ENCODE peak calls at places on chromosome 4, in seven cellular contexts. S is DND-41; U is T-helper 2 cell; R is astrocyte of the spinal cord; C is CD8-positive, alpha-beta memory T cell; F is stimulated activated CD4-positive, alpha-beta T cell treated with anti-CD3 and anti-CD28 coated beads, TNF-alpha, amount 100 ng/mL, for 24 hours; Y is prostate gland. A is an unnamed sample.

GRCh38 chr4:22688236-22688635 is 4.5 kb upstream of the GBA3 start:
- DNase-seq in U (no peak), S (no peak), C (no peak), R (peak), Y (no peak), F (no peak), A (no peak)

GRCh38 chr4:169594560-169595195 is 17.7 kb downstream of the NEK1 start:
- DNase-seq in U (no peak), S (no peak), R (no peak), C (no peak), F (no peak), Y (no peak), A (no peak)

GRCh38 chr4:13910556-13910955 is 283.0 kb upstream of the BOD1L1 start:
- DNase-seq in U (no peak), S (no peak), C (no peak), R (no peak), F (no peak), Y (no peak), A (no peak)

GRCh38 chr4:36269116-36269515 is 12.3 kb upstream of the DTHD1 start:
- DNase-seq in R (no peak), F (no peak), C (peak), U (no peak), S (peak), Y (no peak), A (no peak)

GRCh38 chr4:55178226-55179005 is 53.0 kb upstream of the KDR start:
- DNase-seq in S (no peak), F (no peak), R (no peak), U (no peak), C (no peak), Y (no peak), A (no peak)

GRCh38 chr4:8041868-8042267 is 102.2 kb upstream of the AFAP1 start:
- DNase-seq in R (no peak), U (no peak), S (no peak), F (no peak), Y (no peak), C (no peak), A (no peak)

GRCh38 chr4:77959566-77960338 is 97.1 kb downstream of the MRPL1 start:
- DNase-seq in R (peak), U (no peak), F (no peak), C (peak), Y (peak), S (peak), A (no peak)

GRCh38 chr4:48403779-48404178 is 62.5 kb downstream of the SLAIN2 start:
- DNase-seq in R (no peak), U (no peak), S (no peak), C (no peak), Y (no peak), F (no peak), A (no peak)

GRCh38 chr4:66991521-66991920 is 553.8 kb downstream of the CENPC start:
- DNase-seq in S (no peak), F (no peak), R (peak), C (no peak), U (no peak), Y (no peak), A (no peak)

GRCh38 chr4:126995235-126995634 is 637.5 kb upstream of the INTU start:
- DNase-seq in R (no peak), C (no peak), S (no peak), Y (no peak), U (no peak), F (no peak), A (no peak)

GRCh38 chr4:27010334-27010940 is 149.8 kb downstream of the STIM2 start:
- DNase-seq in C (peak), Y (peak), S (peak), F (peak), U (peak), R (peak), A (peak)

GRCh38 chr4:8308144-8308543 is 38.6 kb downstream of the HTRA3 start:
- DNase-seq in S (no peak), C (no peak), U (no peak), R (no peak), Y (no peak), F (no peak), A (no peak)

GRCh38 chr4:83582289-83582756 is 46.4 kb downstream of the GPAT3 start:
- DNase-seq in F (no peak), Y (peak), U (no peak), S (no peak), C (no peak), R (peak), A (peak)

GRCh38 chr4:80202190-80202711 is 4.9 kb downstream of the PRDM8 start:
- DNase-seq in U (peak), R (peak), F (peak), S (no peak), Y (peak), C (peak), A (peak)

GRCh38 chr4:22695917-22696316 is 3.2 kb downstream of the GBA3 start:
- DNase-seq in R (no peak), F (no peak), Y (no peak), S (no peak), U (no peak), C (no peak), A (no peak)

GRCh38 chr4:107913283-107913899 is 18.0 kb upstream of the CYP2U1 start:
- DNase-seq in C (peak), S (peak), Y (peak), F (no peak), R (peak), U (no peak), A (no peak)

GRCh38 chr4:5932021-5932553 is 39.2 kb upstream of the CRMP1 start:
- DNase-seq in F (no peak), Y (no peak), S (no peak), R (no peak), U (no peak), C (no peak), A (no peak)

GRCh38 chr4:54227261-54228063 is 1.6 kb upstream of the PDGFRA start:
- DNase-seq in R (peak), C (no peak), U (no peak), F (no peak), S (no peak), Y (no peak), A (peak)

GRCh38 chr4:89434364-89434988 is 126.9 kb upstream of the GPRIN3 start:
- DNase-seq in S (peak), F (no peak), U (no peak), Y (no peak), C (peak), R (peak), A (no peak)

GRCh38 chr4:83440148-83440814 is 15.3 kb downstream of the HELQ start:
- DNase-seq in Y (no peak), R (no peak), U (no peak), S (no peak), C (no peak), F (no peak), A (no peak)

GRCh38 chr4:125522992-125523391 is 208.2 kb downstream of the FAT4 start:
- DNase-seq in S (no peak), R (no peak), C (no peak), F (no peak), U (no peak), Y (no peak), A (no peak)

GRCh38 chr4:54898163-54898562 is 227.2 kb downstream of the KDR start:
- DNase-seq in Y (no peak), R (no peak), F (no peak), S (no peak), C (no peak), U (no peak), A (no peak)

GRCh38 chr4:7999695-8000094 is 60.0 kb upstream of the AFAP1 start:
- DNase-seq in C (no peak), S (no peak), F (no peak), Y (no peak), R (no peak), U (no peak), A (no peak)

GRCh38 chr4:13483142-13484044 is 747 bp downstream of the RAB28 start:
- DNase-seq in U (no peak), R (peak), C (peak), F (no peak), S (peak), Y (peak), A (peak)

GRCh38 chr4:74109116-74109791 is 10.3 kb upstream of the CXCL2 start:
- DNase-seq in Y (no peak), R (peak), S (no peak), F (no peak), C (no peak), U (no peak), A (no peak)

GRCh38 chr4:177309525-177310371 is at the start of gene NEIL3:
- DNase-seq in F (peak), U (peak), R (peak), C (peak), S (peak), Y (peak), A (peak)

GRCh38 chr4:76301068-76301774 is 5.3 kb upstream of the STBD1 start:
- DNase-seq in F (no peak), S (no peak), R (peak), C (no peak), Y (peak), U (no peak), A (no peak)

GRCh38 chr4:2482693-2483092 is 13.8 kb downstream of the RNF4 start:
- DNase-seq in S (no peak), C (no peak), Y (no peak), U (no peak), R (peak), F (no peak), A (no peak)

GRCh38 chr4:88623097-88623496 is 30.8 kb downstream of the HERC3 start:
- DNase-seq in S (no peak), U (no peak), R (peak), F (no peak), C (no peak), Y (no peak), A (no peak)

GRCh38 chr4:182017038-182017437 is 226.2 kb upstream of the TENM3 start:
- DNase-seq in R (no peak), U (no peak), S (no peak), F (no peak), Y (no peak), C (no peak), A (no peak)

GRCh38 chr4:102501176-102501634 is at the start of gene NFKB1:
- DNase-seq in U (peak), C (peak), R (peak), Y (peak), S (peak), F (peak), A (peak)